ENCODE peak calls at places on chromosomes 2 and 18, in eight cellular contexts. I is right atrium auricular region, G is HCT116, Y is kidney epithelial cell, U is MCF 10A, F is fibroblast of lung, N is HFFc6, J is omental fat pad. A is an unnamed sample.

GRCh38 chr2:74740395-74741075 is 86.5 kb downstream of the SEMA4F start:
- DNase-seq in I (peak; percentile 69), G (peak; percentile 95), Y (peak; percentile 92), U (peak; percentile 98), F (peak; percentile 91), N (peak; percentile 99), J (peak; percentile 62), A (no peak)

GRCh38 chr2:100142393-100142792 is at the start of gene AFF3:
- DNase-seq in I (no peak), G (no peak), Y (no peak), U (no peak), F (no peak), N (no peak), J (no peak), A (no peak)

GRCh38 chr2:152189622-152190495 is 14.3 kb upstream of the STAM2 start:
- DNase-seq in I (no peak), G (peak; percentile 48), Y (no peak), U (peak; percentile 85), F (peak; percentile 86), N (peak; percentile 67), J (no peak), A (no peak)

GRCh38 chr2:190069936-190070696 is 7.6 kb upstream of the MSTN start:
- DNase-seq in I (no peak), G (peak; percentile 71), Y (peak; percentile 26), U (peak; percentile 66), F (peak; percentile 85), N (peak; percentile 47), J (no peak), A (no peak)

GRCh38 chr2:44100351-44100750 is 68.3 kb upstream of the PPM1B start:
- DNase-seq in I (peak; percentile 80), G (peak; percentile 16), Y (peak; percentile 91), U (peak; percentile 89), F (peak; percentile 98), N (peak; percentile 92), J (no peak), A (no peak)

GRCh38 chr2:37532503-37532902 is 138.9 kb downstream of the CDC42EP3 start:
- DNase-seq in I (no peak), G (no peak), Y (no peak), U (no peak), F (no peak), N (no peak), J (no peak), A (no peak)

GRCh38 chr18:61669320-61669719 is 223.5 kb downstream of the RNF152 start:
- DNase-seq in I (no peak), G (no peak), Y (no peak), U (no peak), F (peak; percentile 33), N (peak; percentile 81), J (no peak), A (no peak)

GRCh38 chr2:14235667-14236066 is 396.9 kb upstream of the LRATD1 start:
- DNase-seq in I (no peak), G (no peak), Y (no peak), U (no peak), F (no peak), N (no peak), J (no peak), A (no peak)

GRCh38 chr2:160431441-160431840 is 62.2 kb downstream of the RBMS1 start:
- DNase-seq in I (no peak), G (no peak), Y (no peak), U (no peak), F (no peak), N (no peak), J (no peak), A (no peak)

GRCh38 chr2:118779362-118779761 is 68.1 kb downstream of the EN1 start:
- DNase-seq in I (no peak), G (no peak), Y (no peak), U (no peak), F (no peak), N (no peak), J (no peak), A (no peak)

GRCh38 chr2:29423267-29423666 is 308.1 kb downstream of the CLIP4 start:
- DNase-seq in I (no peak), G (no peak), Y (no peak), U (no peak), F (no peak), N (no peak), J (no peak), A (no peak)

GRCh38 chr2:10273215-10274175 is 29.2 kb upstream of the HPCAL1 start:
- DNase-seq in I (no peak), G (no peak), Y (no peak), U (no peak), F (no peak), N (no peak), J (no peak), A (no peak)

GRCh38 chr2:28623582-28624405 is 127.8 kb upstream of the PPP1CB start:
- DNase-seq in I (no peak), G (no peak), Y (no peak), U (no peak), F (no peak), N (no peak), J (no peak), A (no peak)

GRCh38 chr2:241219856-241220356 is 31.4 kb downstream of the ANO7 start:
- DNase-seq in I (no peak), G (no peak), Y (no peak), U (no peak), F (no peak), N (no peak), J (no peak), A (no peak)

GRCh38 chr18:10497350-10497749 is 28.5 kb upstream of the NAPG start:
- DNase-seq in I (no peak), G (no peak), Y (no peak), U (no peak), F (no peak), N (no peak), J (no peak), A (no peak)

GRCh38 chr18:4960578-4960977 is 236.5 kb downstream of the AKAIN1 start:
- DNase-seq in I (no peak), G (no peak), Y (no peak), U (no peak), F (no peak), N (no peak), J (no peak), A (no peak)

GRCh38 chr2:97995734-97996624 is at the start of gene TMEM131:
- DNase-seq in I (peak; percentile 95), G (peak; percentile 89), Y (peak; percentile 59), U (peak; percentile 92), F (peak; percentile 92), N (peak; percentile 91), J (peak; percentile 85), A (peak; percentile 94)

GRCh38 chr2:26537069-26537825 is 59.3 kb upstream of the OTOF start:
- DNase-seq in I (no peak), G (no peak), Y (no peak), U (no peak), F (no peak), N (no peak), J (no peak), A (no peak)

GRCh38 chr2:223123859-223124610 is 72.0 kb downstream of the KCNE4 start:
- DNase-seq in I (no peak), G (no peak), Y (no peak), U (no peak), F (peak; percentile 53), N (peak; percentile 12), J (no peak), A (no peak)

GRCh38 chr2:29456429-29456828 is 341.2 kb downstream of the CLIP4 start:
- DNase-seq in I (no peak), G (no peak), Y (no peak), U (no peak), F (no peak), N (no peak), J (no peak), A (no peak)

GRCh38 chr18:50721006-50721405 is 98.8 kb downstream of the MRO start:
- DNase-seq in I (no peak), G (no peak), Y (no peak), U (no peak), F (no peak), N (no peak), J (no peak), A (no peak)
- TF ChIP-seq CTCF in I (no peak), G (no peak), Y (no peak), U (no peak), F (no peak), N (no peak), J (no peak), A (no peak)

GRCh38 chr2:221570321-221571107 is 1.6 kb downstream of the EPHA4 start:
- DNase-seq in I (no peak), G (no peak), Y (no peak), U (no peak), F (peak; percentile 54), N (no peak), J (no peak), A (no peak)
- TF ChIP-seq CTCF in I (no peak), G (no peak), Y (peak; percentile 46), U (no peak), F (peak; percentile 24), N (peak; percentile 8), J (no peak), A (no peak)

GRCh38 chr2:38739524-38739923 is 11.6 kb downstream of the SRSF7 start:
- DNase-seq in I (peak; percentile 38), G (no peak), Y (no peak), U (no peak), F (no peak), N (no peak), J (no peak), A (no peak)

GRCh38 chr2:38741542-38741852 is 9.7 kb downstream of the SRSF7 start:
- DNase-seq in I (no peak), G (no peak), Y (no peak), U (no peak), F (no peak), N (no peak), J (no peak), A (no peak)

GRCh38 chr2:38743672-38744398 is 7.3 kb downstream of the SRSF7 start:
- DNase-seq in I (no peak), G (no peak), Y (no peak), U (no peak), F (no peak), N (no peak), J (no peak), A (no peak)

GRCh38 chr2:38742797-38743559 is 8.2 kb downstream of the SRSF7 start:
- DNase-seq in I (no peak), G (no peak), Y (no peak), U (no peak), F (no peak), N (no peak), J (no peak), A (no peak)

DNA sequence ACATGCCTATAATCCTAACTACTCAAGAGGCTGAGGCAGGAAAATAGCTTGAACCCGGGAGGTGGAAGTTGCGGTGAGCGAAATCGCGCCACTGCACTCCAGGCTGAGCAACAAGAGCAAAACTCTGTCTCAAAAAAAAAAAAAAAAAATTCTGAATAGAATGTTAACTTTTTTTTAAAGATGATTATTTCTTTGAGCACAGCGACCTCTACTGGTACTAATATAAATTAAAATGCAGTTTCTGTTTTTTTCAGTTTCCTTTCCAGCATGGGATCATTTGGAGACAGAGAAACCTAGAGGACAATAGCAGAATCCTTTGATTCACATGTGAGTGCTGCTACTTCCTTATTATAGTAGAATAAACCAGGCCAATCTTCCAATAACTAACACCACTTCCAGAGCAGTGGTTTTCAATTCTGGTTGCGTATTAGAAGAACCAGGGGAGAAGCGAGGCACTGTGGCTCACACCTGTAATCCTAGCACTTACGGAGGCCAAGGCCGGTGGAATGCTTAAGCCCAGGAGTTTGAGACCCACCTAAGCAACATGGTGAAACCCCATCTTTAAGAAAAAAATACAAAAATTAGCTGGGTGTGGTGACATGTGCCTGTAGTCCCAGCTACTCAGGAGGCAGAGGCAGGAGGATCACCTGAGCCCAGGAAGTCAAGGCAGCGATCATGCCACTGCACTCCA is 10.2 kb downstream of the SRSF7 start:
- DNase-seq in I (peak; percentile 57), G (no peak), Y (no peak), U (peak; percentile 33), F (peak; percentile 61), N (peak; percentile 55), J (no peak), A (no peak)
- TF ChIP-seq CTCF in I (peak; percentile 29), G (peak; percentile 41), Y (no peak), U (peak; percentile 45), F (no peak), N (peak; percentile 92), J (no peak), A (peak; percentile 92)

GRCh38 chr2:46050489-46050888 is 246.7 kb upstream of the EPAS1 start:
- DNase-seq in I (no peak), G (no peak), Y (no peak), U (no peak), F (no peak), N (no peak), J (no peak), A (no peak)
- TF ChIP-seq CTCF in I (no peak), G (no peak), Y (no peak), U (no peak), F (no peak), N (peak; percentile 25), J (no peak), A (peak; percentile 27)

A was measured in mesothelial cell of epicardium.